ENCODE peak calls at places on chromosome 14, in four cellular contexts. Q is prostate gland, F is suprapubic skin, H is GM23248. P is an unnamed sample.

GRCh38 chr14:64114166-64114565 is 180.0 kb downstream of the ESR2 start:
- DNase-seq in H (no peak), F (no peak), Q (no peak), P (peak; percentile 81)

GRCh38 chr14:65096323-65097089 is 5.8 kb downstream of the MAX start:
- DNase-seq in Q (no peak), F (no peak), H (peak; percentile 24), P (no peak)

GRCh38 chr14:92589213-92589852 is 75.8 kb downstream of the RIN3 start:
- DNase-seq in H (peak; percentile 47), Q (peak; percentile 22), F (no peak), P (no peak)

GRCh38 chr14:97129639-97130038 is 332.5 kb downstream of the VRK1 start:
- DNase-seq in Q (no peak), F (no peak), H (no peak), P (no peak)

GRCh38 chr14:81571437-81571836 is 37.8 kb upstream of the SEL1L start:
- DNase-seq in Q (no peak), F (no peak), H (peak; percentile 11), P (no peak)

GRCh38 chr14:21049263-21049662 is 7.1 kb downstream of the RNASE7 start:
- DNase-seq in Q (no peak), H (peak; percentile 86), F (no peak), P (no peak)

GRCh38 chr14:22735096-22735495 is 31.4 kb upstream of the OXA1L start:
- DNase-seq in Q (no peak), H (no peak), F (no peak), P (no peak)

GRCh38 chr14:50452285-50452684 is 55.6 kb upstream of the CDKL1 start:
- DNase-seq in Q (no peak), F (no peak), H (no peak), P (no peak)

GRCh38 chr14:70808023-70808401 is 1.3 kb downstream of the MAP3K9 start:
- DNase-seq in F (no peak), H (no peak), Q (peak; percentile 43), P (no peak)

GRCh38 chr14:59631237-59631636 is 54.6 kb upstream of the CCDC175 start:
- DNase-seq in Q (no peak), F (no peak), H (peak; percentile 7), P (no peak)

GRCh38 chr14:49622022-49622607 is 1.5 kb downstream of the MGAT2 start:
- DNase-seq in F (no peak), Q (no peak), H (peak; percentile 22), P (no peak)

GRCh38 chr14:28157289-28157869 is 609.2 kb upstream of the FOXG1 start:
- DNase-seq in H (no peak), Q (no peak), F (no peak), P (no peak)

GRCh38 chr14:51342226-51342625 is 102.2 kb downstream of the TMX1 start:
- DNase-seq in H (peak; percentile 50), F (no peak), Q (no peak), P (no peak)

GRCh38 chr14:61875483-61875882 is 113.3 kb downstream of the SNAPC1 start:
- DNase-seq in H (no peak), F (no peak), Q (no peak), P (no peak)

GRCh38 chr14:49940805-49941421 is 48.0 kb downstream of the ARF6 start:
- DNase-seq in Q (no peak), F (no peak), H (peak; percentile 69), P (no peak)

GRCh38 chr14:50354527-50354926 is 42.2 kb downstream of the CDKL1 start:
- DNase-seq in H (no peak), Q (no peak), F (no peak), P (no peak)

GRCh38 chr14:68598621-68599447 is 194.0 kb downstream of the ZFP36L1 start:
- DNase-seq in F (peak; percentile 81), Q (peak; percentile 68), H (peak; percentile 79), P (peak; percentile 45)

GRCh38 chr14:58639842-58640484 is 2.2 kb downstream of the DACT1 start:
- DNase-seq in F (no peak), Q (peak; percentile 35), H (peak; percentile 89), P (no peak)

GRCh38 chr14:28709571-28710305 is 56.8 kb upstream of the FOXG1 start:
- DNase-seq in Q (no peak), H (no peak), F (no peak), P (no peak)

GRCh38 chr14:63045234-63045611 is at the start of gene KCNH5:
- DNase-seq in H (peak; percentile 47), F (no peak), Q (peak; percentile 13), P (peak; percentile 52)

GRCh38 chr14:75399819-75400678 is 27.8 kb upstream of the JDP2 start:
- DNase-seq in H (peak; percentile 85), Q (peak; percentile 98), F (peak; percentile 94), P (peak; percentile 93)

GRCh38 chr14:69002069-69002468 is 23.0 kb upstream of the ACTN1 start:
- DNase-seq in Q (peak; percentile 12), F (no peak), H (peak; percentile 29), P (no peak)

GRCh38 chr14:104994988-104995387 is 9.4 kb downstream of the CLBA1 start:
- DNase-seq in F (no peak), Q (no peak), H (no peak), P (no peak)

GRCh38 chr14:43669355-43669754 is 837.7 kb downstream of the FSCB start:
- DNase-seq in F (no peak), H (no peak), Q (no peak), P (no peak)

GRCh38 chr14:70254476-70254961 is 65.8 kb upstream of the SLC8A3 start:
- DNase-seq in Q (peak; percentile 20), H (peak; percentile 35), F (no peak), P (peak; percentile 47)

GRCh38 chr14:51321036-51321435 is 81.0 kb downstream of the TMX1 start:
- DNase-seq in Q (no peak), F (no peak), H (no peak), P (no peak)

GRCh38 chr14:36513451-36514277 is 6.4 kb downstream of the NKX2-1 start:
- DNase-seq in Q (no peak), F (no peak), H (no peak), P (no peak)

GRCh38 chr14:23910081-23910875 is 43.3 kb upstream of the DHRS4 start:
- DNase-seq in F (no peak), H (peak; percentile 78), Q (no peak), P (no peak)

GRCh38 chr14:63045612-63046320 is 508 bp upstream of the KCNH5 start:
- DNase-seq in Q (no peak), H (peak; percentile 36), F (no peak), P (peak; percentile 43)

GRCh38 chr14:55921516-55921915 is 196.7 kb upstream of the PELI2 start:
- DNase-seq in F (no peak), Q (no peak), H (no peak), P (no peak)

GRCh38 chr14:105019861-105020814 is 745 bp downstream of the CDCA4 start:
- DNase-seq in F (no peak), H (peak; percentile 73), Q (no peak), P (peak; percentile 24)

GRCh38 chr14:102776761-102777710 is at the start of gene TRAF3:
- DNase-seq in Q (no peak), F (no peak), H (peak; percentile 86), P (peak; percentile 80)
- H3K4me1 ChIP-seq in Q (no peaks in the 10 kb centered on the region), F (peaks cover 22% of the 10 kb centered on the region), H (peaks cover 18% of the 10 kb centered on the region), P (peaks cover 12% of the 10 kb centered on the region)

DNA sequence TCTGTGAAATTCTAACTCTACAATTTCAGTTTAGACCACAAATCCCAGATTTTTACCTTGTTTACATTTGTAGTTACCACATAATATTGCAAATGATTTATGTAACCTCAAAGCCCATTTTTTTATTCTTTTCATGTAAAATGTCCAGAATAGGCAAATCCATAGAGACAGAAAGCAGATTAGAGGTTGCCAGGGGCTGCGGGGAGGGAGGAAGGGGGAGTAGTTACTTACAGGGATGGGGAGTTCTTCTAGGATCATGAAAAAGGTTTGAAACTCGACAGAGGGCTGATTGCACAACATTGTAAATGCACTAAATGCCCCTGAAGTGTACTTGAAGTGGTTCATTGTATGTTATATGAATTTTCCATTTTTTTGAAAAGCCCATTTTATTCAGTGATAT is 66.5 kb downstream of the PPP2R5C start:
- DNase-seq in H (no peak), Q (no peak), F (no peak), P (no peak)
- H3K4me1 ChIP-seq in H (peaks cover 20% of the 10 kb centered on the region), Q (peaks cover 3% of the 10 kb centered on the region), F (peaks cover 35% of the 10 kb centered on the region), P (peaks cover 72% of the 10 kb centered on the region)

GRCh38 chr14:52934762-52935161 is 16.1 kb downstream of the FERMT2 start:
- DNase-seq in H (no peak), F (no peak), Q (no peak), P (no peak)
- H3K4me1 ChIP-seq in H (peaks cover 66% of the 10 kb centered on the region), F (no peaks in the 10 kb centered on the region), Q (no peaks in the 10 kb centered on the region), P (peaks cover 60% of the 10 kb centered on the region)

DNA sequence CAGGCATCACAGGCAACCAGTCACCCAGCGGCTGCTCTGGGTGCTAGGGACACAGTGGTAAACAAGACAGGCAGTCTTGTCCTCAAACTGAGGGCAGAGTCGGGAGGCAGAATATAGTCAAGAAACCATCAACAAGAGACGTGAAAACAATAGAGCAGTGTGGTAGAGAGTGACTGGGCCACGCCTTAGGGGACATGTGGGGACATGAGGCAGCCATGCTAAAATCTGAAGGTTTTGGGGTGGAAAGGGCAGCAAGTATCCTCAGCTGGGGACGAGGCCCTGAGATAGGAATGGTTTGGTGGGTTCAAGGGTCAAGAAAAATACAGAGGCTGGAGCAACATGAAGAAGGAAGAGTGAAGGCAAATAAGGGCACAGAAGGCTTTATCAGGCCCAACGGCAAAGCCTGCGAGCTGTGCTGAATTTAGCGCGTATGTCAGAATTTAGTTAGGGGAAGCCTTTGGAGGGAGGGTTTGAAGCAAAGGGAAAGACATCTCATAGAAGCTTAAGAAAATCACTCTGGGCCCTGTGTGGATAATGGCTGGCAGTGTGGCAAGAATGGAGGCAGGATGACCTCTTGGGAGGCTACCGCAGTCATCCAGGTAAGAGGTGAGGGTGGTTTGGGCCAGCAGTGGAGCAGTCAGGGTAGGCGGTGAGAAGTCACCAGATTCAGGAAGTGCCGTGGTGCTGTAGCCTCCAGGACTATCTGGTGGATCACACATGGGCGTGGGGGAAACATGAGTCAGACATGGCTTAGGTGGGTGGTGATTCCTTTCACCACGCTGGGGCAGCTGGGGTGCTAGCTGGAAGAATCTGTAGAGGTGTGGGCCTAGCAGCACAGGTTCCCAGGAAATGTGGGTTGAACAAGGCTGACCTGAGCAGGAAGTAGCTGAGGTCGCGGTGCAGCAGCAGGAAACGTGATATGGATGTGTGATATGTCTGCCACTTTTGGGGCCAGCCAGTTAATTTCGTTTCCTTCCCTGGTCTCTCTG is 3.0 kb downstream of the EVL start:
- DNase-seq in H (peak; percentile 62), F (no peak), Q (no peak), P (no peak)
- H3K4me1 ChIP-seq in H (peaks cover 6% of the 10 kb centered on the region), F (peaks cover 44% of the 10 kb centered on the region), Q (no peaks in the 10 kb centered on the region), P (peaks cover 7% of the 10 kb centered on the region)

GRCh38 chr14:60652674-60653387 is 3.6 kb upstream of the SIX1 start:
- DNase-seq in Q (peak; percentile 32), H (no peak), F (no peak), P (no peak)

GRCh38 chr14:60649815-60650381 is 621 bp upstream of the SIX1 start:
- DNase-seq in Q (peak; percentile 41), H (peak; percentile 57), F (no peak), P (no peak)

GRCh38 chr14:60650382-60650961 is 1.2 kb upstream of the SIX1 start:
- DNase-seq in Q (peak; percentile 57), H (peak; percentile 28), F (no peak), P (no peak)

GRCh38 chr14:60651936-60652673 is 2.8 kb upstream of the SIX1 start:
- DNase-seq in H (peak; percentile 39), Q (peak; percentile 52), F (no peak), P (peak; percentile 70)

GRCh38 chr14:60651051-60651935 is 2.0 kb upstream of the SIX1 start:
- DNase-seq in Q (no peak), F (no peak), H (no peak), P (no peak)
- H3K4me1 ChIP-seq in Q (peaks cover 2% of the 10 kb centered on the region), F (peaks cover 69% of the 10 kb centered on the region), H (peaks cover 12% of the 10 kb centered on the region), P (peaks cover 7% of the 10 kb centered on the region)